ENCODE peak calls at places on chromosomes 12 and 14, in nine cellular contexts. Q is upper lobe of right lung, E is fibroblast of lung, U is aorta, G is tibial artery, S is spleen, N is Peyer's patch, X is mammary epithelial cell, R is suprapubic skin. P is an unnamed sample.

GRCh38 chr14:33938131-33938949 is 12.5 kb downstream of the EGLN3 start:
- DNase-seq in R (peak; percentile 76), G (peak; percentile 93), E (no peak), S (peak; percentile 75), X (peak; percentile 45), Q (no peak), N (peak; percentile 78), U (peak; percentile 86), P (peak; percentile 89)

GRCh38 chr12:24349051-24349780 is 399.7 kb upstream of the SOX5 start:
- DNase-seq in S (no peak), U (no peak), G (no peak), Q (no peak), R (no peak), X (no peak), N (no peak), E (no peak), P (no peak)

GRCh38 chr12:122422769-122423257 is 344 bp upstream of the CLIP1 start:
- DNase-seq in R (peak; percentile 72), N (peak; percentile 52), G (no peak), E (peak; percentile 70), X (peak; percentile 70), Q (no peak), S (no peak), U (peak; percentile 78), P (no peak)

GRCh38 chr12:77122236-77122635 is 56.9 kb upstream of the E2F7 start:
- DNase-seq in R (no peak), N (no peak), G (no peak), X (peak; percentile 92), S (no peak), E (peak; percentile 95), Q (no peak), U (no peak), P (no peak)

GRCh38 chr14:103188691-103189480 is 65.6 kb downstream of the TNFAIP2 start:
- DNase-seq in Q (peak; percentile 67), S (no peak), U (no peak), R (no peak), E (no peak), N (peak; percentile 71), G (no peak), X (no peak), P (peak; percentile 80)

GRCh38 chr12:103858953-103859601 is 18.0 kb upstream of the NT5DC3 start:
- DNase-seq in G (peak; percentile 95), X (peak; percentile 99), Q (no peak), S (no peak), N (peak; percentile 81), E (peak; percentile 97), U (peak; percentile 88), R (peak; percentile 82), P (peak; percentile 78)

GRCh38 chr12:26658991-26659390 is 174.0 kb downstream of the ITPR2 start:
- DNase-seq in X (no peak), R (no peak), Q (no peak), N (no peak), U (no peak), E (peak; percentile 84), S (no peak), G (no peak), P (no peak)

GRCh38 chr14:50452285-50452684 is 55.6 kb upstream of the CDKL1 start:
- DNase-seq in S (no peak), U (no peak), N (no peak), G (no peak), Q (no peak), E (peak; percentile 80), R (no peak), X (no peak), P (no peak)

GRCh38 chr12:102095677-102096263 is 24.1 kb downstream of the NUP37 start:
- DNase-seq in Q (no peak), E (peak; percentile 69), N (no peak), R (no peak), U (no peak), S (no peak), X (peak; percentile 14), G (no peak), P (no peak)

GRCh38 chr14:72515779-72516770 is 377.8 kb downstream of the DPF3 start:
- DNase-seq in G (no peak), N (no peak), Q (no peak), R (no peak), S (no peak), X (no peak), U (no peak), E (peak; percentile 28), P (no peak)

GRCh38 chr14:35988972-35989690 is 163.0 kb downstream of the BRMS1L start:
- DNase-seq in N (no peak), S (no peak), U (no peak), R (no peak), G (no peak), X (peak; percentile 31), Q (no peak), E (no peak), P (no peak)

GRCh38 chr12:96153131-96153724 is 40.9 kb upstream of the ELK3 start:
- DNase-seq in X (no peak), G (no peak), S (no peak), Q (no peak), N (no peak), R (no peak), U (no peak), E (no peak), P (no peak)

GRCh38 chr12:104604995-104605675 is 148.4 kb downstream of the CHST11 start:
- DNase-seq in Q (peak; percentile 77), E (no peak), S (no peak), R (peak; percentile 78), G (peak; percentile 78), X (no peak), N (no peak), U (peak; percentile 79), P (no peak)

GRCh38 chr12:112839386-112839972 is 47.9 kb downstream of the RPH3A start:
- DNase-seq in X (peak; percentile 94), G (no peak), E (peak; percentile 4), Q (no peak), S (no peak), U (no peak), R (no peak), N (no peak), P (no peak)

GRCh38 chr12:112837629-112838191 is 46.2 kb downstream of the RPH3A start:
- DNase-seq in G (no peak), Q (no peak), E (peak; percentile 37), X (peak; percentile 84), U (no peak), R (no peak), N (no peak), S (no peak), P (no peak)

GRCh38 chr12:112841240-112841639 is 49.7 kb downstream of the RPH3A start:
- DNase-seq in Q (no peak), N (no peak), G (no peak), S (no peak), E (no peak), U (no peak), X (no peak), R (no peak), P (no peak)

GRCh38 chr12:112836736-112837628 is 45.4 kb downstream of the RPH3A start:
- DNase-seq in X (no peak), N (no peak), R (no peak), Q (no peak), E (no peak), S (no peak), G (no peak), U (no peak), P (no peak)

DNA sequence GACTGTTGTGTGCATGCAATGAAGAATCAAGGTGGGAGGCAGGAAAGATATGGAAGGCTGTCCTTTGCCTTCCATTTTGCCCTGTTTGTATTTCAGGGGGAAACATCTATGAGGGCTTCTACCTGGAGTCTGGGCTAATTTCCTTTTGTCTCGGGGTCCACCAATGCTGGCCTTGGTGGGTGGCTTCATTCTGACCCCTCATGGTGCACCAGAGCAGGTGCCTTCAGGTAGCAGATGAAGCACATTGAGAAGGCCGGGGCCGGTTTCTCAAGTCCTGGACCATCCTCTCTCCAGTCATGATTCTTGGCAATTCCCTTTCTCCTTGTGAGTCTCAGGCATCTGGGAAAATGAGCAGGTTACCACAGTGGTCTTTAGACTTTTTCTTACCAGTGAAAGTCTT is 47.2 kb downstream of the RPH3A start:
- DNase-seq in X (no peak), G (no peak), Q (no peak), E (no peak), U (no peak), N (no peak), S (no peak), R (no peak), P (no peak)
- H3K4me1 ChIP-seq in X (peaks cover 61% of the 10 kb centered on the region), G (no peaks in the 10 kb centered on the region), Q (no peaks in the 10 kb centered on the region), E (peaks cover 2% of the 10 kb centered on the region), U (no peaks in the 10 kb centered on the region), N (no peaks in the 10 kb centered on the region), S (no peaks in the 10 kb centered on the region), R (no peaks in the 10 kb centered on the region), P (no peaks in the 10 kb centered on the region)

DNA sequence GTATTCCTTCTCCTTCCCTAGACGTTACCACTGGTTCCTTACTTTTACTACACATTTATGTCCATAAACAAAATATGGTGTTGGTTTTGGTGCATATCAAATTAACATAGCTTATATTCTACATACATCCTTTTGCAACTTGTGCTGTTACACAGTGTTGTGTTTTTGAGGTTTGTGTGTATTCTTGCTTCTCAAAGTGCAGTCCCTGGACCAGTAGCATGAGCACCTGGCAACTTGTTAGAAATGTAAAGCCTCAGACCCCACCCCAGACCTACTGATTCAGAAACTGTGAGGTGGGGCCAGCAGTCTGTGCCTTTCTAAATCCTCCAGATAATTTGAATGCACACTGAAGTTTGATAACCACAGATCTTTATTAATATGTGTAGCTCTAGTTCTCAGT is 65.9 kb downstream of the RNFT2 start:
- DNase-seq in S (no peak), U (no peak), N (no peak), R (no peak), E (no peak), Q (no peak), X (no peak), G (no peak), P (no peak)
- H3K4me3 ChIP-seq in S (no peak overlapping the region), U (no peak overlapping the region), N (no peak overlapping the region), R (no peak overlapping the region), E (no peak overlapping the region), Q (no peak overlapping the region), X (no peak overlapping the region), G (no peak overlapping the region), P (no peak overlapping the region)

DNA sequence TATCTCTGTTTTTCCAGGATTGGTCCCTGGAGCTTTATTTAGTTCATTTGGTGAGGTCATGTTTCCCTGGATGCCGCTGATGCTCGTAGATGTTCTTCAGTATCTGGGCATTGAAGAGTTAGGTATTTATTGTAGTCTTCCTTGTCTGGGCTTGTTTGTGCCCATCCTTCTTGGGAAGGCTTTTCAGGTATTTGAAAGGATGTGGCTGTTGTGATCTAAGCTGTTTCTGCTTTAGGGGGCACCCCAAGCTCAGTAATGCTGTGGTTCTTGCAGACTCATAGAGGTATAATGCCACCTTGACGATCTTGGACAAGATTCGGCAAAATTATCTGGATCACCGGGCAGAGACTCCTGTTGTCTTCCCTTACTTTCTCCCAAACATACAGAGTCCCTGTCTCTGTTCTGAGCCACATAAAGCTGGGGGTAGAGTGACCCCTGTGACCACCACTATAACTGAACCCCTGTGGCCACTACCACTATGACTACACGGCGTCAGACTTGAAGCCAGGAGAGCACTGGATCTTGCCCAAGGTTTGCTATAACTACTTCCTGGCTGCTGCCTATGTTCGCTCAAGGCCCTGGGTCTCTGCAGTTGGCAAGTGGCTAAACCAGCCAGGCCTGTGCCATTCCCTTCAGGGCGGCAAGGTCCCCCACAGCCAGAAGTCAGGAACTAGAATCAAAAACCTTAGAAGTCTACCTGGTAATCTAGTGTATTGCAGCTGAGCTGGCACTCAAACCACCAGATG is 40.9 kb downstream of the FGD4 start:
- DNase-seq in G (no peak), Q (no peak), U (no peak), N (no peak), E (no peak), S (no peak), X (peak; percentile 91), R (no peak), P (no peak)
- H3K4me1 ChIP-seq in G (no peaks in the 10 kb centered on the region), Q (peaks cover 9% of the 10 kb centered on the region), U (no peaks in the 10 kb centered on the region), N (peaks cover 9% of the 10 kb centered on the region), E (no peaks in the 10 kb centered on the region), S (no peaks in the 10 kb centered on the region), X (peaks cover 66% of the 10 kb centered on the region), R (peaks cover 9% of the 10 kb centered on the region), P (peaks cover 8% of the 10 kb centered on the region)

GRCh38 chr12:113474635-113475436 is 3.2 kb upstream of the LHX5 start:
- DNase-seq in G (no peak), R (no peak), S (no peak), X (no peak), N (no peak), E (no peak), Q (no peak), U (no peak), P (peak; percentile 29)
- H3K4me3 ChIP-seq in G (no peak overlapping the region), R (no peak overlapping the region), S (no peak overlapping the region), X (no peak overlapping the region), N (no peak overlapping the region), E (no peak overlapping the region), Q (no peak overlapping the region), U (no peak overlapping the region), P (no peak overlapping the region)